ENCODE peak calls at places on chromosomes 2 and 18, in nine cellular contexts. U is tibial nerve, R is prostate gland, V is A549, Z is HCT116, P is gastrocnemius medialis, N is ovary, L is IMR-90, G is body of pancreas. D is an unnamed sample.

GRCh38 chr2:10256031-10256524 is 46.6 kb upstream of the HPCAL1 start:
- DNase-seq in Z (no peak), U (no peak), N (no peak), R (no peak), P (no peak), G (no peak), V (no peak), L (no peak), D (no peak)

GRCh38 chr18:12422936-12423335 is 15.2 kb downstream of the PRELID3A start:
- DNase-seq in V (no peak), G (no peak), P (no peak), N (no peak), L (no peak), R (no peak), Z (no peak), U (no peak), D (no peak)

GRCh38 chr2:189657867-189658266 is 3.4 kb upstream of the ASNSD1 start:
- DNase-seq in V (no peak), P (no peak), L (peak), Z (no peak), N (no peak), R (no peak), U (no peak), G (no peak), D (no peak)

GRCh38 chr2:219057709-219058540 is 2.8 kb downstream of the IHH start:
- DNase-seq in U (peak), L (peak), P (peak), R (peak), G (peak), N (peak), Z (peak), V (no peak), D (peak)

GRCh38 chr2:231662028-231662810 is 46.1 kb upstream of the PTMA start:
- DNase-seq in N (peak), L (peak), P (peak), G (peak), R (peak), Z (peak), U (peak), V (peak), D (no peak)

GRCh38 chr2:225486226-225486625 is 86.7 kb downstream of the NYAP2 start:
- DNase-seq in P (no peak), V (no peak), U (no peak), G (no peak), R (no peak), Z (no peak), N (no peak), L (no peak), D (no peak)

GRCh38 chr2:127220102-127220806 is at the start of gene CYP27C1:
- DNase-seq in Z (no peak), G (no peak), N (peak), P (no peak), U (no peak), V (peak), L (no peak), R (no peak), D (no peak)

GRCh38 chr2:215917953-215918620 is 95.3 kb downstream of the MREG start:
- DNase-seq in P (no peak), U (no peak), N (no peak), G (no peak), Z (no peak), L (peak), V (no peak), R (no peak), D (no peak)

GRCh38 chr2:234963785-234964615 is 12.2 kb downstream of the SH3BP4 start:
- DNase-seq in P (no peak), R (peak), V (no peak), Z (peak), G (peak), N (no peak), U (no peak), L (peak), D (no peak)

GRCh38 chr2:189613650-189614420 is 33.2 kb upstream of the SLC40A1 start:
- DNase-seq in G (no peak), U (no peak), P (peak), N (no peak), V (no peak), R (no peak), Z (no peak), L (peak), D (no peak)

GRCh38 chr2:219766658-219767057 is 139.2 kb downstream of the SLC4A3 start:
- DNase-seq in L (no peak), Z (no peak), R (no peak), G (no peak), U (no peak), N (no peak), P (no peak), V (no peak), D (no peak)

GRCh38 chr2:128727914-128728313 is 409.2 kb upstream of the HS6ST1 start:
- DNase-seq in U (peak), Z (no peak), R (no peak), N (no peak), P (no peak), G (peak), L (peak), V (no peak), D (no peak)

GRCh38 chr2:168751104-168751768 is 51.2 kb upstream of the NOSTRIN start:
- DNase-seq in V (no peak), P (no peak), N (no peak), U (no peak), Z (no peak), R (no peak), L (no peak), G (no peak), D (no peak)

GRCh38 chr2:36379710-36380448 is 24.3 kb downstream of the CRIM1 start:
- DNase-seq in L (peak), R (no peak), U (no peak), V (no peak), N (no peak), P (no peak), G (no peak), Z (no peak), D (no peak)

GRCh38 chr2:8984152-8984551 is 19.3 kb downstream of the MBOAT2 start:
- DNase-seq in L (no peak), P (no peak), N (no peak), V (no peak), Z (no peak), U (no peak), R (no peak), G (no peak), D (no peak)

GRCh38 chr18:8391068-8391467 is 218.2 kb upstream of the RAB12 start:
- DNase-seq in U (no peak), N (no peak), P (no peak), G (no peak), R (no peak), L (peak), Z (no peak), V (no peak), D (no peak)

GRCh38 chr2:29066989-29067605 is 7.2 kb downstream of the PCARE start:
- DNase-seq in Z (no peak), U (no peak), L (peak), P (no peak), V (no peak), R (peak), N (no peak), G (peak), D (no peak)

GRCh38 chr2:127165539-127165935 is 54.6 kb downstream of the CYP27C1 start:
- DNase-seq in P (no peak), N (no peak), R (no peak), V (no peak), U (no peak), L (no peak), Z (no peak), G (no peak), D (no peak)

GRCh38 chr18:36461551-36461987 is 164.1 kb downstream of the FHOD3 start:
- DNase-seq in R (no peak), V (no peak), N (no peak), G (no peak), U (no peak), P (no peak), Z (no peak), L (no peak), D (no peak)

GRCh38 chr2:23287250-23287704 is 97.7 kb upstream of the KLHL29 start:
- DNase-seq in R (peak), N (peak), P (no peak), L (peak), Z (no peak), V (no peak), U (peak), G (peak), D (no peak)

GRCh38 chr18:11497585-11497984 is 111.8 kb upstream of the SLC35G4 start:
- DNase-seq in N (no peak), P (no peak), U (peak), V (no peak), Z (no peak), G (no peak), R (no peak), L (peak), D (no peak)

GRCh38 chr18:5106730-5107129 is 90.3 kb downstream of the AKAIN1 start:
- DNase-seq in Z (no peak), U (no peak), N (no peak), P (no peak), R (no peak), G (no peak), V (no peak), L (no peak), D (no peak)

GRCh38 chr2:35873921-35874320 is 481.7 kb upstream of the CRIM1 start:
- DNase-seq in G (no peak), V (no peak), Z (no peak), L (no peak), R (no peak), U (no peak), N (no peak), P (no peak), D (no peak)

GRCh38 chr2:136025057-136025973 is 39.9 kb upstream of the DARS1 start:
- DNase-seq in L (peak), Z (peak), V (no peak), N (peak), R (peak), U (no peak), P (no peak), G (peak), D (no peak)

GRCh38 chr2:75079575-75079974 is 119.7 kb downstream of the TACR1 start:
- DNase-seq in N (no peak), V (no peak), P (no peak), G (no peak), Z (no peak), L (peak), U (no peak), R (no peak), D (no peak)

GRCh38 chr2:113757059-113757657 is 716 bp upstream of the SLC35F5 start:
- DNase-seq in L (no peak), G (peak), N (peak), Z (no peak), P (no peak), U (no peak), V (peak), R (no peak), D (no peak)

GRCh38 chr2:118417417-118418125 is 329.3 kb downstream of the INSIG2 start:
- DNase-seq in L (peak), U (no peak), Z (no peak), G (no peak), V (no peak), R (no peak), P (no peak), N (no peak), D (no peak)

GRCh38 chr2:74502720-74503505 is 3.5 kb upstream of the LBX2 start:
- DNase-seq in U (peak), N (peak), P (peak), G (peak), Z (peak), L (peak), R (no peak), V (peak), D (no peak)

GRCh38 chr2:224518806-224519580 is 66.2 kb downstream of the CUL3 start:
- DNase-seq in G (no peak), P (no peak), Z (no peak), U (no peak), N (no peak), V (no peak), R (no peak), L (peak), D (no peak)

GRCh38 chr18:2547477-2548087 is 23.7 kb downstream of the METTL4 start:
- DNase-seq in Z (peak), P (no peak), G (no peak), L (peak), N (no peak), U (peak), V (no peak), R (no peak), D (no peak)

GRCh38 chr2:215409331-215410127 is 26.3 kb downstream of the FN1 start:
- DNase-seq in R (no peak), G (no peak), N (no peak), P (no peak), Z (peak), V (no peak), L (peak), U (no peak), D (no peak)

DNA sequence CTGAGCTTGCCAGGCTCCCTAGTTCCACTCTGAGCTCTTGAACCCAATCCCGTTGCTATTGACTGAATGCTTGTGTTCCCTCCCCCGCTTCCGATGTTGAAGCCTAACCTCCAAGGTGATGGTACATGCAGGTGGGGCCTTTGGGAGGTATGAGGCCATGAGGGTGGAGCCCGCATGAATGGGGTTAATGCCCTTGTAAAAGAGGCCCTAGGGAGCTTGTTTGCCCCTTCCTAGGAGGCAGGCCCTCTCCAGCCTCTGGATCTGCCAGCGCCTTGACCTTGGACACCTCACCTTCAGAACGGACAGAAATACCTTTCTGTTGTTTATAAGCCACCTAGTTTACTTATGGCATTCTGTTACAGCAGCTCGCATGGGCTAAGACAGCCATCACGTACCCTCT is 71.6 kb downstream of the TFCP2L1 start:
- DNase-seq in L (no peak), V (no peak), N (no peak), P (no peak), U (no peak), R (no peak), G (no peak), Z (no peak), D (no peak)
- TF ChIP-seq POLR2A in L (no peak), V (no peak), N (no peak), P (no peak), U (no peak), R (no peak), G (no peak), Z (no peak), D (no peak)

GRCh38 chr2:27582695-27583389 is at the start of gene ZNF512:
- DNase-seq in U (peak), G (peak), P (peak), Z (peak), V (peak), N (peak), L (peak), R (peak), D (peak)
- TF ChIP-seq POLR2A in U (peak), G (peak), P (no peak), Z (peak), V (peak), N (peak), L (peak), R (peak), D (peak)

DNA sequence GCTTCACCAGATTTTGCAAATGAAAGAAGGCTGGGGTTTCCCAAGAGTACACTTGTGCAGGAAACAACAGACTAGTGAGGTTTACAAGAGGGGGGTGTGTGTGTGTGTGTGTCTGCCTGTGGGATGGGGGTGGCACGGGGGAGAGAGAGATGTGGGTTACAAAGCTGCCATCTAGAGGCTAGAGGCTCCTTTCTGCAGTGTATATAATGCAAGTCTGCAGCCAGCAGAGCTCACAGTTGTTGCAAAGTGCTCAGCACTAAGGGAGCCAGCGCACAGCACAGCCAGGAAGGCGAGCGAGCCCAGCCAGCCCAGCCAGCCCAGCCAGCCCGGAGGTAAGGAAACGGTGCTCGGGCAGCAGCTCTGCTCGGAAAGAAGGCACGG is at the start of gene ACKR3:
- DNase-seq in G (peak), V (peak), L (peak), P (peak), Z (peak), N (peak), R (peak), U (peak), D (peak)
- TF ChIP-seq POLR2A in G (peak), V (peak), L (no peak), P (peak), Z (no peak), N (no peak), R (peak), U (peak), D (no peak)

GRCh38 chr2:67130526-67131309 is 266.4 kb upstream of the ETAA1 start:
- DNase-seq in Z (no peak), G (no peak), V (no peak), R (no peak), N (no peak), L (peak), P (no peak), U (no peak), D (no peak)
- TF ChIP-seq POLR2A in Z (no peak), G (no peak), V (no peak), R (no peak), N (no peak), L (no peak), P (no peak), U (no peak), D (no peak)

GRCh38 chr2:240051697-240052096 is 1.6 kb downstream of the OR6B3 start:
- DNase-seq in P (no peak), N (no peak), R (no peak), U (no peak), Z (no peak), G (no peak), V (no peak), L (no peak), D (no peak)
- TF ChIP-seq POLR2A in P (no peak), N (no peak), R (no peak), U (no peak), Z (no peak), G (no peak), V (no peak), L (no peak), D (no peak)